ENCODE peak calls at places on chromosomes 7 and 10, in five cellular contexts. Y is GM12878, X is HepG2, F is HCT116, E is K562. Z is an unnamed sample.

GRCh38 chr7:139043823-139044812 is 8.3 kb upstream of the ZC3HAV1L start:
- DNase-seq in E (peak; percentile 88), Y (no peak), F (no peak), X (peak; percentile 16), Z (no peak)

GRCh38 chr10:43200538-43201390 is 62.5 kb downstream of the CSGALNACT2 start:
- DNase-seq in E (no peak), Y (no peak), X (no peak), F (no peak), Z (peak; percentile 6)

GRCh38 chr7:149625947-149626392 is 128.4 kb upstream of the ZNF746 start:
- DNase-seq in Y (no peak), X (no peak), F (no peak), E (no peak), Z (no peak)

GRCh38 chr7:98194672-98195457 is 16.4 kb upstream of the BHLHA15 start:
- DNase-seq in E (no peak), F (no peak), Y (no peak), X (no peak), Z (no peak)

GRCh38 chr10:46525177-46525823 is 31.2 kb downstream of the GPRIN2 start:
- DNase-seq in X (no peak), F (peak; percentile 56), Y (no peak), E (no peak), Z (peak; percentile 36)

GRCh38 chr7:151804756-151805503 is 72.0 kb downstream of the PRKAG2 start:
- DNase-seq in E (no peak), Y (no peak), F (no peak), X (no peak), Z (no peak)

GRCh38 chr7:127682140-127682539 is 30.1 kb downstream of the SND1 start:
- DNase-seq in X (no peak), F (no peak), Y (no peak), E (no peak), Z (no peak)

GRCh38 chr10:15789793-15790525 is 70.2 kb upstream of the ITGA8 start:
- DNase-seq in Y (no peak), E (no peak), X (no peak), F (no peak), Z (no peak)

GRCh38 chr10:98855403-98856189 is 380.1 kb downstream of the HPSE2 start:
- DNase-seq in E (no peak), F (no peak), Y (no peak), X (no peak), Z (no peak)

GRCh38 chr10:129494176-129494575 is 27.1 kb downstream of the MGMT start:
- DNase-seq in E (no peak), F (no peak), X (no peak), Y (no peak), Z (no peak)

GRCh38 chr10:30493609-30494530 is 59.9 kb downstream of the MAP3K8 start:
- DNase-seq in E (peak; percentile 69), X (peak; percentile 60), F (no peak), Y (no peak), Z (no peak)

GRCh38 chr7:132073920-132074589 is 502.2 kb downstream of the PLXNA4 start:
- DNase-seq in Y (no peak), X (no peak), F (no peak), E (no peak), Z (no peak)

GRCh38 chr7:42117201-42117600 is 119.8 kb downstream of the GLI3 start:
- DNase-seq in Y (no peak), X (no peak), E (no peak), F (no peak), Z (no peak)

GRCh38 chr10:50896721-50897120 is 11.3 kb upstream of the A1CF start:
- DNase-seq in Y (no peak), F (no peak), E (no peak), X (no peak), Z (no peak)

GRCh38 chr7:36736827-36737211 is 12.5 kb upstream of the AOAH start:
- DNase-seq in X (no peak), Y (peak; percentile 50), E (no peak), F (no peak), Z (no peak)
- TF ChIP-seq ZBTB33 in X (no peak), Y (no peak), E (no peak), F (no peak), Z (no peak)

GRCh38 chr10:108439397-108439796 is 1274.9 kb upstream of the SORCS1 start:
- DNase-seq in Y (no peak), F (no peak), X (no peak), E (no peak), Z (no peak)

DNA sequence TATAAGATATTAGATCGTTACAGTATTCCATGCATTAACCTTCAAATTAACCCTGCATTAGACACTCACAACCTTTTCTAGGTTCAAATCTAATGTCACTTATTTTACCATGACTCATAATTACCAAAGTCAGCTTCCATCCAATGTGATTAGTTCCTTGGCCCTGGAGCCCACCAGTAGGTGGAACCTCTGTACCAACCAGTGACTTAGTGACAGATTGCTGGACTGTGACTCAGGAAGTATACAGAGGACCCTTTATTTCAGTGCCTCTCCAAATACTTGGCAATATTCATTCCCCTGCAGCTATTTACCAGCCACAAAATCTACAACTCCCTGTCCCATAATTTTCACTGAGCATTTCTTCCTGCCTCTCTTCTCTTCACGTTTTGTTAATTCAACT is 1270.3 kb upstream of the SORCS1 start:
- DNase-seq in X (no peak), F (no peak), E (no peak), Y (no peak), Z (no peak)
- TF ChIP-seq POLR2AphosphoS5 in X (no peak), F (no peak), E (no peak), Y (no peak), Z (no peak)

DNA sequence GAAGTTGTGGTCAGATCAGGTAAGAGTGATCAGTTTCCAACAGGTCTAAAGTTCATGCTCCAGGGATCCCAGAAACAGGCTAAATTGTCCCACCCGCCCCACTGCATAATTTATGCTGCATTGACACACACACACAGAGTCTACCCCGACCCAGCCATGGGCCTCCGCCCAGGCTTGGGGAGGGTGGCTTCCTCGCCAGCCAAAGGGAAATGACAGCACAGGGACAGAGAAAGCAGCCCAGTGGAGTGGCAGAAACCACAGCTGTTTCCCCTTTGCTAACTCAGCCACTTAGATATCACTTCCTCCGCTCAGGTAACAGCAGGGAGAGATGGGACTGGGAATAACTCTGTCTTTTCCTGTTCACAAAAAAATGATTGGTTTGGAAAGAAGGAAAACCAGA is 9.4 kb downstream of the SH3PXD2A start:
- DNase-seq in E (no peak), X (no peak), F (no peak), Y (no peak), Z (no peak)
- TF ChIP-seq ZBTB33 in E (no peak), X (no peak), F (no peak), Y (no peak), Z (no peak)

DNA sequence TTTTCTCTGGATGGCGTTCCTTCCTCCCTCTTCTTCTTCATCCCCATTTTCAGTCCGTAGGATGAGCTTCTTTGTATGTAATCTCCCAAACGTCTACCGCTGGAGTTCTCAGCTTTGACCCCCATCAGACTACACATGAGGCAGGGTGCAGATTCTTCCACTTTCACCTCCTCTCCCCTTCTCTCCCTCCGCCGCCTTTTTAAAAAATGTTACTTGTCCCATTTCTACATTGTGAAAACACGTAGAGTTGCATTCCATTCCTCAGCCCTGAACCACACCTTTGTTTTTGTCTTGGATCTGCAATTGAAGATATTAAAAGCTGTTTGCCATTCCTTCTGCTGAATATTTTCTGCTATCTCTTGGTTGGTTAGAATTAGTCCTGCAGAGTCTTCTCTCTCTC is 6.2 kb downstream of the ADIRF start:
- DNase-seq in X (no peak), Y (no peak), E (no peak), F (no peak), Z (no peak)
- TF ChIP-seq POLR2AphosphoS5 in X (no peak), Y (no peak), E (no peak), F (no peak), Z (no peak)

GRCh38 chr7:27996141-27996540 is 184.5 kb downstream of the JAZF1 start:
- DNase-seq in F (no peak), Y (no peak), E (no peak), X (no peak), Z (no peak)

GRCh38 chr7:27992755-27993478 is 187.7 kb downstream of the JAZF1 start:
- DNase-seq in F (no peak), Y (no peak), E (no peak), X (no peak), Z (no peak)

GRCh38 chr7:27995228-27995627 is 185.4 kb downstream of the JAZF1 start:
- DNase-seq in Y (no peak), X (no peak), F (no peak), E (no peak), Z (no peak)

GRCh38 chr7:27992092-27992491 is 188.5 kb downstream of the JAZF1 start:
- DNase-seq in X (no peak), E (no peak), F (no peak), Y (no peak), Z (no peak)

GRCh38 chr7:27994639-27995038 is 186.0 kb downstream of the JAZF1 start:
- DNase-seq in F (no peak), Y (no peak), E (no peak), X (no peak), Z (peak; percentile 34)
- TF ChIP-seq ZBTB33 in F (no peak), Y (no peak), E (no peak), X (no peak), Z (no peak)

GRCh38 chr7:49876202-49876601 is 102.8 kb downstream of the VWC2 start:
- DNase-seq in X (no peak), F (no peak), Y (no peak), E (no peak), Z (no peak)
- TF ChIP-seq POLR2AphosphoS5 in X (no peak), F (no peak), Y (no peak), E (no peak), Z (no peak)

DNA sequence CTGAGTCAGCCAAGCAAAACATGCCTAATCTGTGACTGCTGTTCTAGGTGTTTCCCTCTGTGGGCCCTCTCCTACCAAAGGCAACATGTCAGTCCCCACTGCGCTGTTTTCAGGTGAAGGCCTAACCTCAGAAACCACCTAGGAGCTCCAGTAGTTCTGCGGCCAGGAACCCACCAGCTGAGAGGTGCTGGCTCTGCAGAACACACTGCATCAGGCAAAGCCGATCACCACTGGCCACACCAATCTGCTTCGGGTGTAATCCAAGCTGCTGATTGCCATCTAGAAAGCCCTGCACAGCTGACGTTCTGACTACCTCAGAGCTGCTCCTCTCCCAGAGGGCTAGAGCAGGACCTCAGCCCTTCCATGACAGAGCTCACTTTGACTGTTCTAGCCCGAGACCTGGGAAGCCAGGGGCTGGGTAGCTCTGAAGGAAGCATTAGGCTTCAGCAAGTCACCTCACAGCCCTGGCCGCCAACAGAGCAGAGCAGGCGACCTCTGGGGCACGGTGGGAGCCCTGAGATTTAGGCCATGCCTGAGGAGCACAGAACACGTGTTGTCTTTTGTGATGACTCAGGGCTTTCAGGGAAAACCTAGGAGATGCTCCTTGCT is 14.8 kb downstream of the CAMK2G start:
- DNase-seq in E (peak; percentile 47), X (no peak), F (no peak), Y (peak; percentile 45), Z (no peak)
- TF ChIP-seq ZBTB33 in E (no peak), X (no peak), F (no peak), Y (no peak), Z (no peak)

Z was measured in SK-N-SH.